ENCODE peak calls at places on chromosomes 4 and X, in four cellular contexts. V is Caco-2, U is fibroblast of pulmonary artery, N is GM04503. E is an unnamed sample.

GRCh38 chr4:75745192-75745591 is 20.8 kb downstream of the USO1 start:
- DNase-seq in N (no peak), U (peak), V (no peak), E (no peak)

GRCh38 chr4:7876096-7876993 is 63.3 kb downstream of the AFAP1 start:
- DNase-seq in V (peak), U (peak), N (no peak), E (no peak)

GRCh38 chr4:40669504-40669903 is 39.8 kb upstream of the RBM47 start:
- DNase-seq in N (no peak), U (no peak), V (no peak), E (no peak)

GRCh38 chrX:118976599-118977340 is 2.4 kb downstream of the LONRF3 start:
- DNase-seq in U (no peak), V (no peak), N (no peak), E (no peak)

GRCh38 chr4:41613782-41614181 is 75.8 kb downstream of the LIMCH1 start:
- DNase-seq in V (no peak), U (no peak), N (no peak), E (no peak)

GRCh38 chr4:112592717-112593116 is 44.0 kb downstream of the ZGRF1 start:
- DNase-seq in V (no peak), N (no peak), U (no peak), E (no peak)

GRCh38 chrX:22164770-22165388 is 107.8 kb upstream of the CBLL2 start:
- DNase-seq in U (no peak), N (peak), V (no peak), E (no peak)

GRCh38 chr4:1178300-1179088 is 6.1 kb upstream of the SPON2 start:
- DNase-seq in U (no peak), V (no peak), N (no peak), E (no peak)

GRCh38 chrX:10102046-10102704 is 54.6 kb upstream of the CLCN4 start:
- DNase-seq in U (no peak), V (no peak), N (no peak), E (no peak)

GRCh38 chrX:39772057-39772832 is 325.5 kb downstream of the BCOR start:
- DNase-seq in U (no peak), V (no peak), N (no peak), E (no peak)

GRCh38 chrX:21940356-21940829 is at the start of gene SMS:
- DNase-seq in N (no peak), V (peak), U (peak), E (no peak)

GRCh38 chr4:79842162-79842561 is 230.9 kb downstream of the ANTXR2 start:
- DNase-seq in N (no peak), U (no peak), V (no peak), E (no peak)

GRCh38 chrX:57821703-57822375 is 88.4 kb downstream of the ZXDA start:
- DNase-seq in U (peak), V (peak), N (peak), E (peak)

GRCh38 chr4:184097240-184097619 is 120.4 kb downstream of the ENPP6 start:
- DNase-seq in U (no peak), N (no peak), V (no peak), E (no peak)

GRCh38 chr4:175770555-175770954 is 41.5 kb downstream of the GPM6A start:
- DNase-seq in V (no peak), N (no peak), U (no peak), E (no peak)

GRCh38 chr4:134665429-134665828 is 463.8 kb upstream of the PABPC4L start:
- DNase-seq in U (no peak), N (no peak), V (no peak), E (no peak)

GRCh38 chr4:174320501-174321199 is 36.9 kb downstream of the CEP44 start:
- DNase-seq in V (no peak), N (no peak), U (no peak), E (no peak)

GRCh38 chr4:87354168-87355102 is 31.8 kb upstream of the HSD17B13 start:
- DNase-seq in U (peak), N (no peak), V (no peak), E (peak)

GRCh38 chrX:138191998-138192397 is 519.5 kb downstream of the FGF13 start:
- DNase-seq in V (peak), N (no peak), U (peak), E (no peak)

GRCh38 chrX:103400931-103401330 is 24.6 kb downstream of the BEX3 start:
- DNase-seq in V (no peak), U (no peak), N (no peak), E (no peak)

GRCh38 chr4:140289486-140289885 is 84.0 kb upstream of the SCOC start:
- DNase-seq in V (no peak), N (no peak), U (no peak), E (no peak)

GRCh38 chr4:105234582-105234981 is 87.9 kb downstream of the TET2 start:
- DNase-seq in N (no peak), V (no peak), U (no peak), E (no peak)

GRCh38 chrX:81615979-81616378 is 414.1 kb downstream of the SH3BGRL start:
- DNase-seq in V (no peak), U (no peak), N (no peak), E (no peak)

GRCh38 chr4:31370866-31371465 is 650.8 kb downstream of the PCDH7 start:
- DNase-seq in V (peak), N (no peak), U (peak), E (no peak)

GRCh38 chrX:72604112-72604511 is 31.5 kb upstream of the HDAC8 start:
- DNase-seq in U (no peak), V (no peak), N (no peak), E (no peak)

GRCh38 chrX:48937065-48937907 is 18.5 kb upstream of the PIM2 start:
- DNase-seq in U (peak), N (no peak), V (no peak), E (no peak)

GRCh38 chr4:107036602-107037151 is 564 bp upstream of the DKK2 start:
- DNase-seq in V (no peak), N (no peak), U (no peak), E (no peak)

GRCh38 chr4:163269156-163269555 is 63.2 kb downstream of the NPY1R start:
- DNase-seq in N (no peak), V (no peak), U (no peak), E (no peak)

GRCh38 chr4:875818-876423 is 50.0 kb upstream of the CPLX1 start:
- DNase-seq in N (no peak), V (no peak), U (no peak), E (no peak)

GRCh38 chr4:152594981-152595916 is 59.4 kb upstream of the FBXW7 start:
- DNase-seq in V (no peak), N (no peak), U (no peak), E (no peak)